ENCODE peak calls at places on chromosomes 13 and 19, in nine cellular contexts. One of them, this sample, is unnamed.

GRCh38 chr13:26459276-26460131 is 98.0 kb upstream of the WASF3 start:
- DNase-seq in AG04450: no peak
- DNase-seq in adrenal gland: no peak
- DNase-seq in IMR-90: no peak
- DNase-seq in breast epithelium: no peak
- DNase-seq in CD4-positive, alpha-beta memory T cell: no peak
- DNase-seq in tibial nerve: no peak
- DNase-seq in OCI-LY7: no peak
- DNase-seq in cardiac muscle cell: no peak
- DNase-seq in this sample: no peak

GRCh38 chr19:9917322-9917721 is 19.0 kb downstream of the OLFM2 start:
- DNase-seq in AG04450: no peak
- DNase-seq in adrenal gland: peak; percentile 33
- DNase-seq in IMR-90: peak; percentile 60
- DNase-seq in breast epithelium: no peak
- DNase-seq in CD4-positive, alpha-beta memory T cell: no peak
- DNase-seq in tibial nerve: no peak
- DNase-seq in OCI-LY7: peak; percentile 61
- DNase-seq in cardiac muscle cell: peak; percentile 57
- DNase-seq in this sample: no peak

GRCh38 chr19:3986260-3987041 is 1.2 kb upstream of the EEF2 start:
- DNase-seq in AG04450: no peak
- DNase-seq in adrenal gland: peak; percentile 67
- DNase-seq in IMR-90: peak; percentile 73
- DNase-seq in breast epithelium: no peak
- DNase-seq in CD4-positive, alpha-beta memory T cell: peak; percentile 68
- DNase-seq in tibial nerve: no peak
- DNase-seq in OCI-LY7: peak; percentile 89
- DNase-seq in cardiac muscle cell: peak; percentile 78
- DNase-seq in this sample: no peak

GRCh38 chr13:106464076-106464475 is 71.4 kb downstream of the EFNB2 start:
- DNase-seq in AG04450: no peak
- DNase-seq in adrenal gland: no peak
- DNase-seq in IMR-90: no peak
- DNase-seq in breast epithelium: no peak
- DNase-seq in CD4-positive, alpha-beta memory T cell: no peak
- DNase-seq in tibial nerve: no peak
- DNase-seq in OCI-LY7: no peak
- DNase-seq in cardiac muscle cell: no peak
- DNase-seq in this sample: no peak

GRCh38 chr13:20387441-20387971 is 138.2 kb downstream of the CRYL1 start:
- DNase-seq in AG04450: peak; percentile 2
- DNase-seq in adrenal gland: no peak
- DNase-seq in IMR-90: peak; percentile 34
- DNase-seq in breast epithelium: no peak
- DNase-seq in CD4-positive, alpha-beta memory T cell: no peak
- DNase-seq in tibial nerve: no peak
- DNase-seq in OCI-LY7: no peak
- DNase-seq in cardiac muscle cell: no peak
- DNase-seq in this sample: peak; percentile 93

GRCh38 chr19:50568321-50569022 is at the start of gene LRRC4B:
- DNase-seq in AG04450: no peak
- DNase-seq in adrenal gland: no peak
- DNase-seq in IMR-90: no peak
- DNase-seq in breast epithelium: no peak
- DNase-seq in CD4-positive, alpha-beta memory T cell: no peak
- DNase-seq in tibial nerve: no peak
- DNase-seq in OCI-LY7: no peak
- DNase-seq in cardiac muscle cell: peak; percentile 66
- DNase-seq in this sample: no peak

GRCh38 chr19:46717034-46717715 is at the start of gene PRKD2:
- DNase-seq in AG04450: peak; percentile 43
- DNase-seq in adrenal gland: peak; percentile 91
- DNase-seq in IMR-90: peak; percentile 68
- DNase-seq in breast epithelium: peak; percentile 92
- DNase-seq in CD4-positive, alpha-beta memory T cell: peak; percentile 78
- DNase-seq in tibial nerve: peak; percentile 83
- DNase-seq in OCI-LY7: peak; percentile 85
- DNase-seq in cardiac muscle cell: peak; percentile 89
- DNase-seq in this sample: no peak

GRCh38 chr19:52689804-52690394 is 44.9 kb downstream of the ZNF611 start:
- DNase-seq in AG04450: no peak
- DNase-seq in adrenal gland: peak; percentile 49
- DNase-seq in IMR-90: no peak
- DNase-seq in breast epithelium: peak; percentile 60
- DNase-seq in CD4-positive, alpha-beta memory T cell: no peak
- DNase-seq in tibial nerve: peak; percentile 14
- DNase-seq in OCI-LY7: no peak
- DNase-seq in cardiac muscle cell: peak; percentile 42
- DNase-seq in this sample: no peak

GRCh38 chr13:100547805-100548204 is 40.8 kb downstream of the GGACT start:
- DNase-seq in AG04450: no peak
- DNase-seq in adrenal gland: no peak
- DNase-seq in IMR-90: no peak
- DNase-seq in breast epithelium: no peak
- DNase-seq in CD4-positive, alpha-beta memory T cell: no peak
- DNase-seq in tibial nerve: no peak
- DNase-seq in OCI-LY7: no peak
- DNase-seq in cardiac muscle cell: peak; percentile 34
- DNase-seq in this sample: no peak

GRCh38 chr13:29171244-29171643 is 351.1 kb downstream of the MTUS2 start:
- DNase-seq in AG04450: no peak
- DNase-seq in adrenal gland: no peak
- DNase-seq in IMR-90: no peak
- DNase-seq in breast epithelium: no peak
- DNase-seq in CD4-positive, alpha-beta memory T cell: no peak
- DNase-seq in tibial nerve: no peak
- DNase-seq in OCI-LY7: no peak
- DNase-seq in cardiac muscle cell: no peak
- DNase-seq in this sample: no peak

GRCh38 chr13:50521750-50522149 is 321.7 kb downstream of the DLEU7 start:
- DNase-seq in AG04450: no peak
- DNase-seq in adrenal gland: peak; percentile 29
- DNase-seq in IMR-90: peak; percentile 30
- DNase-seq in breast epithelium: no peak
- DNase-seq in CD4-positive, alpha-beta memory T cell: no peak
- DNase-seq in tibial nerve: no peak
- DNase-seq in OCI-LY7: peak; percentile 1
- DNase-seq in cardiac muscle cell: no peak
- DNase-seq in this sample: no peak

GRCh38 chr13:93794197-93794885 is 567.7 kb downstream of the GPC6 start:
- DNase-seq in AG04450: no peak
- DNase-seq in adrenal gland: no peak
- DNase-seq in IMR-90: peak; percentile 42
- DNase-seq in breast epithelium: no peak
- DNase-seq in CD4-positive, alpha-beta memory T cell: no peak
- DNase-seq in tibial nerve: no peak
- DNase-seq in OCI-LY7: no peak
- DNase-seq in cardiac muscle cell: no peak
- DNase-seq in this sample: no peak

GRCh38 chr19:11881151-11881800 is 6.3 kb upstream of the ZNF69 start:
- DNase-seq in AG04450: no peak
- DNase-seq in adrenal gland: peak; percentile 66
- DNase-seq in IMR-90: peak; percentile 51
- DNase-seq in breast epithelium: peak; percentile 61
- DNase-seq in CD4-positive, alpha-beta memory T cell: peak; percentile 56
- DNase-seq in tibial nerve: no peak
- DNase-seq in OCI-LY7: peak; percentile 72
- DNase-seq in cardiac muscle cell: peak; percentile 82
- DNase-seq in this sample: no peak

GRCh38 chr19:42497492-42498226 is 30.6 kb downstream of the CEACAM1 start:
- DNase-seq in AG04450: no peak
- DNase-seq in adrenal gland: no peak
- DNase-seq in IMR-90: no peak
- DNase-seq in breast epithelium: no peak
- DNase-seq in CD4-positive, alpha-beta memory T cell: no peak
- DNase-seq in tibial nerve: no peak
- DNase-seq in OCI-LY7: peak; percentile 73
- DNase-seq in cardiac muscle cell: peak; percentile 10
- DNase-seq in this sample: no peak

GRCh38 chr19:48338802-48339660 is 13.7 kb downstream of the EMP3 start:
- DNase-seq in AG04450: no peak
- DNase-seq in adrenal gland: no peak
- DNase-seq in IMR-90: no peak
- DNase-seq in breast epithelium: no peak
- DNase-seq in CD4-positive, alpha-beta memory T cell: no peak
- DNase-seq in tibial nerve: no peak
- DNase-seq in OCI-LY7: no peak
- DNase-seq in cardiac muscle cell: no peak
- DNase-seq in this sample: no peak

GRCh38 chr13:53137777-53138176 is 109.2 kb downstream of the OLFM4 start:
- DNase-seq in AG04450: peak; percentile 66
- DNase-seq in adrenal gland: no peak
- DNase-seq in IMR-90: peak; percentile 86
- DNase-seq in breast epithelium: no peak
- DNase-seq in CD4-positive, alpha-beta memory T cell: no peak
- DNase-seq in tibial nerve: peak; percentile 28
- DNase-seq in OCI-LY7: no peak
- DNase-seq in cardiac muscle cell: no peak
- DNase-seq in this sample: no peak

GRCh38 chr13:97493471-97493870 is 59.5 kb downstream of the RAP2A start:
- DNase-seq in AG04450: no peak
- DNase-seq in adrenal gland: no peak
- DNase-seq in IMR-90: no peak
- DNase-seq in breast epithelium: no peak
- DNase-seq in CD4-positive, alpha-beta memory T cell: no peak
- DNase-seq in tibial nerve: no peak
- DNase-seq in OCI-LY7: no peak
- DNase-seq in cardiac muscle cell: no peak
- DNase-seq in this sample: no peak

GRCh38 chr19:53161123-53161522 is 2.3 kb upstream of the ZNF347 start:
- DNase-seq in AG04450: no peak
- DNase-seq in adrenal gland: no peak
- DNase-seq in IMR-90: no peak
- DNase-seq in breast epithelium: no peak
- DNase-seq in CD4-positive, alpha-beta memory T cell: no peak
- DNase-seq in tibial nerve: no peak
- DNase-seq in OCI-LY7: no peak
- DNase-seq in cardiac muscle cell: no peak
- DNase-seq in this sample: no peak

GRCh38 chr19:13017306-13018036 is 22.2 kb downstream of the NFIX start:
- DNase-seq in AG04450: no peak
- DNase-seq in adrenal gland: no peak
- DNase-seq in IMR-90: no peak
- DNase-seq in breast epithelium: no peak
- DNase-seq in CD4-positive, alpha-beta memory T cell: no peak
- DNase-seq in tibial nerve: no peak
- DNase-seq in OCI-LY7: no peak
- DNase-seq in cardiac muscle cell: no peak
- DNase-seq in this sample: no peak
- H3K27ac ChIP-seq in AG04450: peak overlapping the region; percentile 31
- H3K27ac ChIP-seq in adrenal gland: peak overlapping the region; percentile 54
- H3K27ac ChIP-seq in IMR-90: peak overlapping the region; percentile 56
- H3K27ac ChIP-seq in breast epithelium: peak overlapping the region; percentile 95
- H3K27ac ChIP-seq in CD4-positive, alpha-beta memory T cell: no peak overlapping the region
- H3K27ac ChIP-seq in tibial nerve: peak overlapping the region; percentile 92
- H3K27ac ChIP-seq in OCI-LY7: no peak overlapping the region
- H3K27ac ChIP-seq in cardiac muscle cell: no peak overlapping the region
- H3K27ac ChIP-seq in this sample: peak overlapping the region; percentile 81

DNA sequence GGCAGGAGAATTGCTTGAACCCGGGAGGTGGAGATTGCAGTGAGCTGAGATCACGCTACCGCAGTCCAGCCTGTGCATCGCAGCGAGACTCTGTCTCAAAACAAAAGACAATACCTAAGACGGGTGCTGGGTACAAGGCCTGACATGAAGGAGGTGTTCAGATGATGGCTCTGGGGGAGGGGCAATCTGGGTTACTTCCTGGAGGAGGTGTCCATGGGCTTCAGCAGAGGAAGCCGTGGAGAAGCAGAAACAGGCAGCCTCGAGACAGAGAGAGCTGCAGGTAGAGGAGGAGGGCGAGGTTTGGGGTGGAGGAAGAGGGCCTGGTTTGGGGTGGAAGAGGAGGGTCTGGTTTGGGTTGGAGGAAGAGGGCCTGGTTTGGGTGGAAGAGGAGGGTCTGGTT is 3.6 kb downstream of the MISP start:
- DNase-seq in AG04450: no peak
- DNase-seq in adrenal gland: no peak
- DNase-seq in IMR-90: no peak
- DNase-seq in breast epithelium: no peak
- DNase-seq in CD4-positive, alpha-beta memory T cell: no peak
- DNase-seq in tibial nerve: no peak
- DNase-seq in OCI-LY7: no peak
- DNase-seq in cardiac muscle cell: no peak
- DNase-seq in this sample: no peak
- H3K27ac ChIP-seq in AG04450: no peak overlapping the region
- H3K27ac ChIP-seq in adrenal gland: no peak overlapping the region
- H3K27ac ChIP-seq in IMR-90: no peak overlapping the region
- H3K27ac ChIP-seq in breast epithelium: no peak overlapping the region
- H3K27ac ChIP-seq in CD4-positive, alpha-beta memory T cell: no peak overlapping the region
- H3K27ac ChIP-seq in tibial nerve: no peak overlapping the region
- H3K27ac ChIP-seq in OCI-LY7: no peak overlapping the region
- H3K27ac ChIP-seq in cardiac muscle cell: no peak overlapping the region
- H3K27ac ChIP-seq in this sample: peak overlapping the region; percentile 98

GRCh38 chr13:111210082-111210481 is 95.0 kb downstream of the ARHGEF7 start:
- DNase-seq in AG04450: no peak
- DNase-seq in adrenal gland: no peak
- DNase-seq in IMR-90: no peak
- DNase-seq in breast epithelium: no peak
- DNase-seq in CD4-positive, alpha-beta memory T cell: no peak
- DNase-seq in tibial nerve: no peak
- DNase-seq in OCI-LY7: no peak
- DNase-seq in cardiac muscle cell: no peak
- DNase-seq in this sample: no peak

GRCh38 chr13:111211789-111212516 is 96.8 kb downstream of the ARHGEF7 start:
- DNase-seq in AG04450: no peak
- DNase-seq in adrenal gland: no peak
- DNase-seq in IMR-90: peak; percentile 33
- DNase-seq in breast epithelium: no peak
- DNase-seq in CD4-positive, alpha-beta memory T cell: no peak
- DNase-seq in tibial nerve: no peak
- DNase-seq in OCI-LY7: no peak
- DNase-seq in cardiac muscle cell: peak; percentile 66
- DNase-seq in this sample: no peak

GRCh38 chr13:111210488-111210887 is 95.4 kb downstream of the ARHGEF7 start:
- DNase-seq in AG04450: peak; percentile 71
- DNase-seq in adrenal gland: no peak
- DNase-seq in IMR-90: peak; percentile 91
- DNase-seq in breast epithelium: no peak
- DNase-seq in CD4-positive, alpha-beta memory T cell: no peak
- DNase-seq in tibial nerve: no peak
- DNase-seq in OCI-LY7: no peak
- DNase-seq in cardiac muscle cell: no peak
- DNase-seq in this sample: no peak

GRCh38 chr13:111209613-111210012 is 94.5 kb downstream of the ARHGEF7 start:
- DNase-seq in AG04450: no peak
- DNase-seq in adrenal gland: no peak
- DNase-seq in IMR-90: no peak
- DNase-seq in breast epithelium: no peak
- DNase-seq in CD4-positive, alpha-beta memory T cell: no peak
- DNase-seq in tibial nerve: no peak
- DNase-seq in OCI-LY7: no peak
- DNase-seq in cardiac muscle cell: no peak
- DNase-seq in this sample: no peak

GRCh38 chr13:111210945-111211469 is 95.9 kb downstream of the ARHGEF7 start:
- DNase-seq in AG04450: no peak
- DNase-seq in adrenal gland: no peak
- DNase-seq in IMR-90: no peak
- DNase-seq in breast epithelium: no peak
- DNase-seq in CD4-positive, alpha-beta memory T cell: no peak
- DNase-seq in tibial nerve: no peak
- DNase-seq in OCI-LY7: no peak
- DNase-seq in cardiac muscle cell: no peak
- DNase-seq in this sample: no peak
- H3K27ac ChIP-seq in AG04450: peak overlapping the region; percentile 42
- H3K27ac ChIP-seq in adrenal gland: no peak overlapping the region
- H3K27ac ChIP-seq in IMR-90: peak overlapping the region; percentile 71
- H3K27ac ChIP-seq in breast epithelium: no peak overlapping the region
- H3K27ac ChIP-seq in CD4-positive, alpha-beta memory T cell: no peak overlapping the region
- H3K27ac ChIP-seq in tibial nerve: peak overlapping the region; percentile 79
- H3K27ac ChIP-seq in OCI-LY7: no peak overlapping the region
- H3K27ac ChIP-seq in cardiac muscle cell: peak overlapping the region; percentile 77
- H3K27ac ChIP-seq in this sample: no peak overlapping the region

GRCh38 chr19:29233591-29233990 is 20.6 kb upstream of the UQCRFS1 start:
- DNase-seq in AG04450: no peak
- DNase-seq in adrenal gland: no peak
- DNase-seq in IMR-90: no peak
- DNase-seq in breast epithelium: no peak
- DNase-seq in CD4-positive, alpha-beta memory T cell: no peak
- DNase-seq in tibial nerve: no peak
- DNase-seq in OCI-LY7: no peak
- DNase-seq in cardiac muscle cell: no peak
- DNase-seq in this sample: no peak
- H3K27ac ChIP-seq in AG04450: no peak overlapping the region
- H3K27ac ChIP-seq in adrenal gland: no peak overlapping the region
- H3K27ac ChIP-seq in IMR-90: no peak overlapping the region
- H3K27ac ChIP-seq in breast epithelium: no peak overlapping the region
- H3K27ac ChIP-seq in CD4-positive, alpha-beta memory T cell: no peak overlapping the region
- H3K27ac ChIP-seq in tibial nerve: no peak overlapping the region
- H3K27ac ChIP-seq in OCI-LY7: no peak overlapping the region
- H3K27ac ChIP-seq in cardiac muscle cell: no peak overlapping the region
- H3K27ac ChIP-seq in this sample: no peak overlapping the region

This sample was measured in epithelial cell of prostate.